ENCODE peak calls at places on chromosomes 7 and 10, in eight cellular contexts. G is AML-193; A is activated T-cell treated with anti-CD3 and anti-CD28 coated beads, Interleukin-2, amount 50 U/mL, for 48 hours; C is brain microvascular endothelial cell; O is cardiac muscle cell; K is GM19239; Z is activated gamma-delta T cell treated with Interleukin-2 at 50 U/mL for 16 hours; L is SK-N-MC. B is an unnamed sample.
A peak's percentile ranks its signal among the peaks of the same experiment; 100 is the strongest.

GRCh38 chr10:30166929-30167328 is 107.5 kb upstream of the JCAD start:
- DNase-seq in C (no peak), Z (no peak), L (no peak), A (no peak), O (no peak), G (no peak), K (no peak), B (no peak)

GRCh38 chr7:12570148-12570528 is 382 bp upstream of the SCIN start:
- DNase-seq in Z (no peak), K (no peak), O (no peak), A (no peak), L (no peak), C (no peak), G (no peak), B (no peak)

GRCh38 chr10:34113504-34114225 is 701.4 kb downstream of the PARD3 start:
- DNase-seq in Z (no peak), K (no peak), G (no peak), L (no peak), C (no peak), O (no peak), A (no peak), B (no peak)

GRCh38 chr10:77494789-77495541 is 142.6 kb downstream of the KCNMA1 start:
- DNase-seq in A (no peak), L (no peak), G (no peak), O (no peak), K (no peak), C (no peak), Z (no peak), B (no peak)

GRCh38 chr10:61399386-61399785 is 53.8 kb downstream of the TMEM26 start:
- DNase-seq in C (peak; percentile 45), K (no peak), O (no peak), A (no peak), Z (no peak), L (no peak), G (no peak), B (no peak)

GRCh38 chr10:72337039-72337629 is 17.6 kb downstream of the DNAJB12 start:
- DNase-seq in K (no peak), O (peak; percentile 86), C (peak; percentile 57), L (no peak), A (peak; percentile 85), G (peak; percentile 16), Z (peak; percentile 66), B (peak; percentile 8)

GRCh38 chr7:143369678-143370651 is 7.5 kb upstream of the FAM131B start:
- DNase-seq in Z (no peak), O (no peak), A (no peak), G (no peak), C (no peak), K (no peak), L (no peak), B (no peak)

GRCh38 chr7:159033956-159034938 is 110.4 kb downstream of the VIPR2 start:
- DNase-seq in Z (no peak), L (no peak), O (no peak), C (no peak), K (no peak), G (no peak), A (no peak), B (no peak)

GRCh38 chr7:77887567-77887966 is 89.0 kb downstream of the PHTF2 start:
- DNase-seq in G (no peak), Z (no peak), K (no peak), A (no peak), O (peak; percentile 54), C (peak; percentile 71), L (no peak), B (no peak)

GRCh38 chr10:110694820-110695219 is 50.7 kb downstream of the RBM20 start:
- DNase-seq in Z (no peak), C (no peak), A (no peak), L (no peak), O (no peak), K (no peak), G (no peak), B (no peak)

B was measured in GDM1.